ENCODE peak calls at places on chromosomes 7 and 10, in four cellular contexts. R, K, A and D are unnamed samples. For H3K4me1, the result is how much of the 10 kb centered on the place peaks cover.

GRCh38 chr10:60299961-60300883 is 89.5 kb downstream of the ANK3 start:
- DNase-seq in K (peak), R (no peak), A (no peak), D (no peak)

GRCh38 chr7:50838675-50839377 is 56.1 kb upstream of the GRB10 start:
- DNase-seq in K (no peak), A (no peak), R (peak), D (no peak)

GRCh38 chr7:55432937-55433784 is 68.0 kb downstream of the LANCL2 start:
- DNase-seq in R (no peak), A (no peak), K (peak), D (no peak)

GRCh38 chr7:139618482-139619366 is 95.2 kb downstream of the CLEC2L start:
- DNase-seq in A (peak), K (peak), R (no peak), D (no peak)

GRCh38 chr10:10526846-10527245 is 490.8 kb upstream of the CELF2 start:
- DNase-seq in R (no peak), K (no peak), A (no peak), D (no peak)

GRCh38 chr10:97889461-97890265 is 40.0 kb downstream of the GOLGA7B start:
- DNase-seq in K (no peak), A (no peak), R (no peak), D (no peak)

GRCh38 chr10:86851329-86852207 is 95.1 kb downstream of the BMPR1A start:
- DNase-seq in A (no peak), R (no peak), K (no peak), D (no peak)

GRCh38 chr10:88293073-88293472 is 290.0 kb downstream of the RNLS start:
- DNase-seq in A (no peak), R (no peak), K (no peak), D (no peak)

GRCh38 chr7:69599211-69599878 is 1.1 kb downstream of the AUTS2 start:
- DNase-seq in R (no peak), A (no peak), K (peak), D (no peak)

GRCh38 chr7:66110861-66111260 is 3.8 kb upstream of the CRCP start:
- DNase-seq in R (no peak), K (no peak), A (no peak), D (no peak)

GRCh38 chr7:123351506-123352225 is 151.9 kb upstream of the SLC13A1 start:
- DNase-seq in A (no peak), K (no peak), R (no peak), D (no peak)

GRCh38 chr7:104089622-104090021 is 100.2 kb upstream of the RELN start:
- DNase-seq in R (no peak), A (no peak), K (no peak), D (no peak)

GRCh38 chr10:81177651-81178244 is 640.0 kb downstream of the SH2D4B start:
- DNase-seq in R (no peak), K (no peak), A (no peak), D (no peak)

GRCh38 chr10:48495282-48496045 is 109.4 kb downstream of the ARHGAP22 start:
- DNase-seq in A (no peak), R (no peak), K (no peak), D (no peak)

GRCh38 chr7:45238806-45239205 is 81.2 kb downstream of the RAMP3 start:
- DNase-seq in A (no peak), K (no peak), R (no peak), D (no peak)

GRCh38 chr10:119693262-119693957 is 32.4 kb upstream of the INPP5F start:
- DNase-seq in K (no peak), R (no peak), A (no peak), D (no peak)

GRCh38 chr10:34731885-34732701 is 83.0 kb downstream of the PARD3 start:
- DNase-seq in K (no peak), A (no peak), R (no peak), D (no peak)

GRCh38 chr10:68633816-68634466 is 73.8 kb downstream of the TET1 start:
- DNase-seq in R (no peak), A (no peak), K (no peak), D (no peak)

GRCh38 chr7:93018666-93019065 is 99.1 kb downstream of the SAMD9 start:
- DNase-seq in K (no peak), A (no peak), R (no peak), D (no peak)

GRCh38 chr7:135109976-135110375 is 37.9 kb upstream of the TMEM140 start:
- DNase-seq in A (no peak), K (no peak), R (no peak), D (no peak)

GRCh38 chr10:110103921-110104461 is 96.2 kb downstream of the ADD3 start:
- DNase-seq in A (no peak), R (no peak), K (no peak), D (no peak)

GRCh38 chr7:80659120-80660055 is 20.9 kb downstream of the CD36 start:
- DNase-seq in K (peak), A (no peak), R (no peak), D (no peak)

GRCh38 chr10:43963793-43964425 is 315.2 kb upstream of the ZNF32 start:
- DNase-seq in A (no peak), R (no peak), K (no peak), D (no peak)

GRCh38 chr10:104824378-104825006 is 183.4 kb downstream of the SORCS3 start:
- DNase-seq in R (no peak), K (peak), A (no peak), D (no peak)

GRCh38 chr7:76076995-76077394 is 29.1 kb downstream of the MDH2 start:
- DNase-seq in R (no peak), A (no peak), K (no peak), D (no peak)

GRCh38 chr10:86295791-86296190 is 70.8 kb downstream of the GRID1 start:
- DNase-seq in R (no peak), A (no peak), K (no peak), D (no peak)

GRCh38 chr10:34433241-34434076 is 381.6 kb downstream of the PARD3 start:
- DNase-seq in R (no peak), A (no peak), K (no peak), D (no peak)

GRCh38 chr7:36287371-36288241 is 102.1 kb upstream of the ANLN start:
- DNase-seq in A (no peak), R (no peak), K (no peak), D (no peak)

GRCh38 chr7:131359136-131359776 is 31.6 kb downstream of the MKLN1 start:
- DNase-seq in K (no peak), A (no peak), R (no peak), D (no peak)
- H3K4me1 ChIP-seq in K (under half), A (half or more), R (under half), D (under half)

GRCh38 chr10:77946084-77946483 is 19.5 kb upstream of the DLG5 start:
- DNase-seq in A (no peak), K (no peak), R (no peak), D (no peak)

GRCh38 chr10:77943086-77943901 is 16.7 kb upstream of the DLG5 start:
- DNase-seq in K (no peak), A (no peak), R (no peak), D (no peak)

DNA sequence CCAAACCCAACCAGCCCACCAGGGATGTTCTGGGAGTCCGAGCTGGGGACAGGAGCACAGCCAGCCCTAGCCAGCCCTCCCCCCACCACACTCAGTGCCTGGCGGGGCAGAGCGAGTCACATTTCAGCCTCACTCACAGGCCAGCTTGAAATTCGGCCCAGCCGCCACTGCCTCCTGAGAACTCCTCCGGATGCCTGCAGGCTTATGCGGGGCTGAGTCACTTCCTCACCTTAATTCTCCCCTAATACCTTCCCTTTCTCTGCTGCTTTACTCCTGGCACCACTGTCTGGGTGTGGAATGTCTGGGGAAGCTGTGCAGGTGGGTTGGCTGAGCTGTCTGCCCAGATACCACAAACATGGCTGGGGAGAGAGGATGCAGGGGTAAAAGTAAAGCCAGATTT is 22.6 kb upstream of the DLG5 start:
- DNase-seq in R (no peak), A (no peak), K (peak), D (no peak)
- H3K4me1 ChIP-seq in R (under half), A (under half), K (under half), D (under half)

DNA sequence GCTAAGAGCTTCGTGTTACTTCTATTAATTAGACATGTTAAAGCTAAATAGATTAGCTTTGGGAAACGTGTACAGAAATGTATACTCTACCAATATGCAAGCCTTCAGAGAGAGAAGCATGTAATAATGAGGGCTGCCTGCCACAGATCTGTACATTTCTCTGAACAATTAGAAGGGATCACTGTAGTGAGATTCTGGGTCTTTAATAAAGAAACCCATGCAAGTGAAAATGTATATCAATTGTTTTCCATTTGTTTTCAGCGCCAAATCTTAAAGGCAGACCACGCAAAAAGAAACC is 149.1 kb downstream of the ARID5B start:
- DNase-seq in R (no peak), A (no peak), K (no peak), D (no peak)
- H3K4me1 ChIP-seq in R (half or more), A (under half), K (under half), D (under half)

GRCh38 chr7:117010375-117011133 is 57.3 kb downstream of the ST7 start:
- DNase-seq in A (no peak), K (no peak), R (no peak), D (no peak)
- H3K4me1 ChIP-seq in A (under half), K (under half), R (under half), D (under half)

DNA sequence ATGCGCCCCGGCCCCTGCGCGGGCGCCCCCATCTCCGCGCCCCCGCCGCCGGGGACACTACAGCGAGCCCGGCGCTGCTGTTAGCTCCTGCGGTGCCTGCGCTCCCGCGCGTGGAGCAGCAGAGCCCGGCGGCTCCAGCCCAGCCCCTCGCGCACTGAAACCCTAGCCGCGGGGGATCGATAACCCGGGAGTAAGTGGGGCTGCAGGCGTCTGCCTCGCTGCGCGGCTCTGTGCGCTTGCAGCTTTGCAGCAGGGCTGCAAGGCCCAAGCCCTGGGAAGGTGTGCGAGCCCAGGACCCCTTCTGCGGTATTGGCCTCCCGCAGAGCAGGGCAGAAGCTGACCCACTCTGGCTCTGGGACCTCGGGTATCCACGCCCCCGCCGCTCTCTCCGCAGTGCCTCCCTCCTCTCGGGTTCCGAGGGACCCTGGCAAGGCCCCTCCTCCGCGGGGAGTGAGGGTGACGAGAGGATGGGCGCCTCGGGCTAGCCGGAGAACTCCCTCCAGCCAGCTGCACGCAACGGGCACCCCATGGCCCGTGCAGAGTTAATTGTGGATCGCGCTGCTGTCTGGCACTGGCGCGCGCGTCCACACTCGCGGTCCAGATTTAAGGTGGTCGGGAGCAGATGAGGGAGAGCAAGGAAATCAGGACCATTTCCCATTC is 2.2 kb downstream of the SHH start:
- DNase-seq in A (no peak), K (peak), R (no peak), D (no peak)
- H3K4me1 ChIP-seq in A (half or more), K (under half), R (under half), D (under half)

GRCh38 chr7:12729112-12729511 is 41.7 kb downstream of the ARL4A start:
- DNase-seq in R (no peak), K (peak), A (peak), D (no peak)

GRCh38 chr7:12730523-12730922 is 43.1 kb downstream of the ARL4A start:
- DNase-seq in A (no peak), R (no peak), K (no peak), D (no peak)

GRCh38 chr7:12731775-12732174 is 44.3 kb downstream of the ARL4A start:
- DNase-seq in R (no peak), K (no peak), A (no peak), D (no peak)

GRCh38 chr7:12732428-12732827 is 45.0 kb downstream of the ARL4A start:
- DNase-seq in K (no peak), R (no peak), A (no peak), D (no peak)

GRCh38 chr7:12731214-12731656 is 43.8 kb downstream of the ARL4A start:
- DNase-seq in A (no peak), R (no peak), K (no peak), D (no peak)
- H3K4me1 ChIP-seq in A (under half), R (under half), K (under half), D (under half)

DNA sequence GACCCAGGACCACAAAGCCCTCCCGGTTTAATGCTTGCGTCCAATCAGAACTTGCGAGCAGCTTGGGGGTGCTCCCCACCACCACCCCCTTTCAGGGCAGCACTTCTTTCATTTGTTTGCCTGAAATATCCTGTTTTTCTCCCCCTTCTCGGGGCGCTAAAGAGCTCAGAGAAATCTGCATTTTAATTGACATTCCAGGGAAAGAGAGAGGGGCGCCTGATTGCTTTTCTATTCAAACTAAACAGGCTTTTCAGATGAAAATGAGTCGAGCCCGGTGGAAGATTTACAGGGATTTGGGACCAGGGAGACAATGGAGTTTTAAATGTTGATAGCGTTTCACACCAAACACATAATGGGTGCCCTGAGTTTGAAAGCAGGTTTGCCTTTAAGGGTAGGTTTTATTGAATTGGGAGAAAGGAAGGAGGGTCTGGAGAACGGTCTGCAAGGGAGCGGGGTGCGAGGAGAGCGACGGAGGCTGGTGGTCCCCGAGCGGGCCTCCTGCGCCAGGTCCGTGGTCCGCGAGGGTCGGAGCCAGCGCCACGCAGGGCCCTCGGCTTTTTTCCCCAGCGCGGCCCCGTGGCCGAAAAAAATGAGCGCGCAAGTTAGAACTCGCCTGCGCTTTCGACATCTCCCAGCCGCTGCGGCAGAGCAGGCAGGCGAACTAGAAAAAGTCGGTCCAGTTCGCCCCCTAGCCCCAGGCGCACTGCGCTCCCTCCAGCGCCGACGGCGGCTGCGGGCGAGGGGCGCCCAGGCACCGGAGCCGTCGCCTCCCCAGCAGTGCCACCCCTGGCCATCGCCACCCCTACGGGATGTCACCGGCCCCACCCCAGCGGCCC is 1.4 kb downstream of the FGFR2 start:
- DNase-seq in K (peak), R (no peak), A (peak), D (no peak)
- H3K4me1 ChIP-seq in K (under half), R (under half), A (under half), D (under half)

DNA sequence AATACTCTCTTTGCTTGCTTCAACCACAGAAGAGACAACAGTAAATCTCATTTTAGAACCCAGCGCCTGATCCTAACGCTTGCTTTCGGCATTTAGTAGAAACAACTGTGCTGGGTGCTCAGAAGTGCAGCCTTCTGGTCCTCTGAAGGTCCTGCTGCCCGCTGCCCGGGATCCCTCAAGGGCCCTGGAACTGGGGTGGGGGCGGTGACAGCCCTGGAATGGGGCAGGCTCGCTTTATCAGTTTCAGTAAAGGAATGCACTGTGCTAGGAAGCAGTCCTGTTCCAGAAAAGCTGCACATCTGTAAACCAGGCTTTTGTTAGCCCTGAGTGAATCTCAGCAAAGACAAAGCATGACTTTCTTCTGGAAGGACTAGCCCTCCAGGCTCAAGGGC is 254.6 kb downstream of the TNS3 start:
- DNase-seq in K (no peak), A (no peak), R (no peak), D (no peak)
- H3K4me1 ChIP-seq in K (under half), A (under half), R (under half), D (under half)

DNA sequence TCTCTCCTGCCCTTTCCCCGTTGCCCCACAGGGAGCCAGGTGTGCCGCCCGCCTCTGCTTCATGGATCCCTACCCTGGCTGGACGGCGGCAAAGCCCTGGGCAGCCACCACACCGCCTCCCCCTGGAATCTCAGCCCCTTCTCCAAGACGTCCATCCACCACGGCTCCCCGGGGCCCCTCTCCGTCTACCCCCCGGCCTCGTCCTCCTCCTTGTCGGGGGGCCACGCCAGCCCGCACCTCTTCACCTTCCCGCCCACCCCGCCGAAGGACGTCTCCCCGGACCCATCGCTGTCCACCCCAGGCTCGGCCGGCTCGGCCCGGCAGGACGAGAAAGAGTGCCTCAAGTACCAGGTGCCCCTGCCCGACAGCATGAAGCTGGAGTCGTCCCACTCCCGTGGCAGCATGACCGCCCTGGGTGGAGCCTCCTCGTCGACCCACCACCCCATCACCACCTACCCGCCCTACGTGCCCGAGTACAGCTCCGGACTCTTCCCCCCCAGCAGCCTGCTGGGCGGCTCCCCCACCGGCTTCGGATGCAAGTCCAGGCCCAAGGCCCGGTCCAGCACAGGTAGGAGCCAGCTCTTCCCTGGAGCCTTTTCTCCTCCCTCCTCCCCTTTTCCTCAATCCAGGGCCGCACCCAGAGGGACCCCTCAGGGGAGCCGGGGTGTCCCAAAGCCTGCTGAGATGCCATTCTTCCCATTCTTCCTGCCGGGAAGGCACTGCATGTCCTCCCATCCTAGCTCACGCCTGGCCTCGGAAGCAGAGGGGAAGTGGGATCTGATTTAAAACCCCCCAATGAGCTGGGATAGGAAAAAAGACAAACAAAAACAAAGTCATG is 4.0 kb downstream of the GATA3 start:
- DNase-seq in K (no peak), R (no peak), A (no peak), D (no peak)
- H3K4me1 ChIP-seq in K (half or more), R (under half), A (under half), D (under half)

DNA sequence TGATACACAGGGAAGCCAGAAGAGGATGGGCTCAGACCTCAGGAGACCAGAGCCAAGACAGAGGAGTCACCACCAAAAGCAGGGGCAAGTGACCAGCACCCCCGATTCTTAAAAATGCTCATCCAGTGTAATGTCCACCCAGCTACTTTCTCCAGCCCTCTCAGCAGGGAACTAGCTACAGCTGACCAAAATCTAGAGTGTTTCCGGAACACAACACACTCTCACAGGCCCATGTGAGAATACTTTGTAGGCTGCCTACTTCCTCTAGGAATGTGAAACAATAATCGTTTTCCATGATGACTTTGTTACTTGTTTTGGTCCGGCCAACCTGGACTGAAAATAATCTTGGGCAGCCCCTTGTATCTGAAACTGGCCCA is 14.5 kb downstream of the PSAP start:
- DNase-seq in R (no peak), K (no peak), A (no peak), D (no peak)
- H3K4me1 ChIP-seq in R (under half), K (half or more), A (half or more), D (under half)